ENCODE peak calls at places on chromosomes 3 and 15, in ten cellular contexts. V is cardiac muscle cell; A is CD4-positive, alpha-beta memory T cell; C is T-helper 17 cell; Y is IMR-90; O is sigmoid colon; S is A549; B is breast epithelium; I is Panc1; N is GM23248. F is an unnamed sample.

GRCh38 chr3:185176756-185177359 is 24.0 kb upstream of the C3orf70 start:
- DNase-seq in V (peak; percentile 59), A (no peak), C (no peak), Y (peak; percentile 40), O (no peak), S (peak; percentile 18), B (no peak), I (peak; percentile 27), N (peak; percentile 53), F (no peak)

GRCh38 chr15:42825599-42825998 is 88.7 kb upstream of the CDAN1 start:
- DNase-seq in V (no peak), A (no peak), C (no peak), Y (no peak), O (no peak), S (no peak), B (no peak), I (no peak), N (no peak), F (no peak)

GRCh38 chr3:23035927-23036640 is 167.0 kb upstream of the UBE2E2 start:
- DNase-seq in V (no peak), A (no peak), C (no peak), Y (no peak), O (peak; percentile 48), S (no peak), B (no peak), I (no peak), N (no peak), F (no peak)

GRCh38 chr3:141457624-141458236 is 29.1 kb upstream of the RASA2 start:
- DNase-seq in V (no peak), A (no peak), C (no peak), Y (peak; percentile 55), O (no peak), S (no peak), B (no peak), I (no peak), N (peak; percentile 52), F (no peak)

GRCh38 chr15:52228928-52229327 is 37.7 kb upstream of the GNB5 start:
- DNase-seq in V (no peak), A (no peak), C (no peak), Y (no peak), O (no peak), S (no peak), B (no peak), I (no peak), N (peak; percentile 13), F (peak; percentile 91)

GRCh38 chr15:66879968-66880367 is 177.9 kb downstream of the SMAD6 start:
- DNase-seq in V (no peak), A (no peak), C (no peak), Y (no peak), O (peak; percentile 30), S (no peak), B (no peak), I (no peak), N (peak; percentile 56), F (peak; percentile 33)

GRCh38 chr3:45486926-45487325 is 98.5 kb downstream of the LARS2 start:
- DNase-seq in V (no peak), A (no peak), C (no peak), Y (no peak), O (no peak), S (no peak), B (no peak), I (no peak), N (peak; percentile 63), F (no peak)

GRCh38 chr3:57706462-57706861 is 13.6 kb upstream of the DENND6A start:
- DNase-seq in V (peak; percentile 56), A (no peak), C (no peak), Y (peak; percentile 93), O (no peak), S (no peak), B (no peak), I (no peak), N (peak; percentile 95), F (no peak)

GRCh38 chr15:64583983-64584382 is 123.6 kb downstream of the ZNF609 start:
- DNase-seq in V (no peak), A (no peak), C (no peak), Y (no peak), O (no peak), S (no peak), B (no peak), I (no peak), N (no peak), F (no peak)

GRCh38 chr15:64583519-64583918 is 123.1 kb downstream of the ZNF609 start:
- DNase-seq in V (no peak), A (no peak), C (no peak), Y (no peak), O (no peak), S (no peak), B (no peak), I (no peak), N (no peak), F (no peak)

GRCh38 chr15:64581408-64581761 is 121.0 kb downstream of the ZNF609 start:
- DNase-seq in V (no peak), A (no peak), C (no peak), Y (no peak), O (no peak), S (no peak), B (no peak), I (no peak), N (no peak), F (no peak)

GRCh38 chr15:64580696-64581407 is 120.5 kb downstream of the ZNF609 start:
- DNase-seq in V (no peak), A (no peak), C (no peak), Y (no peak), O (no peak), S (no peak), B (no peak), I (no peak), N (no peak), F (no peak)

GRCh38 chr15:64582202-64582601 is 121.8 kb downstream of the ZNF609 start:
- DNase-seq in V (peak; percentile 57), A (no peak), C (no peak), Y (peak; percentile 42), O (no peak), S (no peak), B (no peak), I (no peak), N (peak; percentile 17), F (no peak)
- H3K9me3 ChIP-seq in V (no peaks in the 10 kb centered on the region), A (no peaks in the 10 kb centered on the region), C (no peaks in the 10 kb centered on the region), Y (peaks cover 13% of the 10 kb centered on the region), O (peaks cover 7% of the 10 kb centered on the region), S (peaks cover 32% of the 10 kb centered on the region), B (no peaks in the 10 kb centered on the region), I (no peaks in the 10 kb centered on the region), N (no peaks in the 10 kb centered on the region), F (peaks cover 15% of the 10 kb centered on the region)

GRCh38 chr15:25235391-25235790 is 203.4 kb downstream of the UBE3A start:
- DNase-seq in V (no peak), A (no peak), C (no peak), Y (no peak), O (no peak), S (no peak), B (no peak), I (no peak), N (no peak), F (peak; percentile 66)

GRCh38 chr15:25236861-25237155 is 202.0 kb downstream of the UBE3A start:
- DNase-seq in V (no peak), A (no peak), C (no peak), Y (no peak), O (peak; percentile 58), S (no peak), B (no peak), I (no peak), N (no peak), F (no peak)

GRCh38 chr15:25236143-25236860 is 202.5 kb downstream of the UBE3A start:
- DNase-seq in V (no peak), A (no peak), C (no peak), Y (no peak), O (peak; percentile 30), S (no peak), B (no peak), I (no peak), N (no peak), F (peak; percentile 48)

GRCh38 chr15:25234831-25235230 is 204.0 kb downstream of the UBE3A start:
- DNase-seq in V (no peak), A (no peak), C (no peak), Y (no peak), O (no peak), S (no peak), B (no peak), I (no peak), N (no peak), F (no peak)

GRCh38 chr15:25233766-25234350 is 205.0 kb downstream of the UBE3A start:
- DNase-seq in V (no peak), A (no peak), C (no peak), Y (no peak), O (no peak), S (no peak), B (no peak), I (no peak), N (no peak), F (no peak)
- H3K9me3 ChIP-seq in V (no peaks in the 10 kb centered on the region), A (peaks cover 7% of the 10 kb centered on the region), C (no peaks in the 10 kb centered on the region), Y (peaks cover 73% of the 10 kb centered on the region), O (peaks cover 6% of the 10 kb centered on the region), S (no peaks in the 10 kb centered on the region), B (peaks cover 76% of the 10 kb centered on the region), I (no peaks in the 10 kb centered on the region), N (no peaks in the 10 kb centered on the region), F (no peaks in the 10 kb centered on the region)

GRCh38 chr3:43017593-43018195 is 38.6 kb downstream of the GASK1A start:
- DNase-seq in V (no peak), A (no peak), C (no peak), Y (no peak), O (no peak), S (no peak), B (no peak), I (no peak), N (no peak), F (no peak)
- H3K9me3 ChIP-seq in V (no peaks in the 10 kb centered on the region), A (peaks cover 32% of the 10 kb centered on the region), C (peaks cover 12% of the 10 kb centered on the region), Y (peaks cover 5% of the 10 kb centered on the region), O (no peaks in the 10 kb centered on the region), S (no peaks in the 10 kb centered on the region), B (no peaks in the 10 kb centered on the region), I (no peaks in the 10 kb centered on the region), N (no peaks in the 10 kb centered on the region), F (no peaks in the 10 kb centered on the region)

GRCh38 chr15:27847775-27848710 is 251.1 kb downstream of the OCA2 start:
- DNase-seq in V (no peak), A (no peak), C (no peak), Y (no peak), O (no peak), S (no peak), B (no peak), I (no peak), N (no peak), F (no peak)

GRCh38 chr15:27851811-27852210 is 247.3 kb downstream of the OCA2 start:
- DNase-seq in V (no peak), A (no peak), C (no peak), Y (no peak), O (no peak), S (no peak), B (no peak), I (no peak), N (no peak), F (no peak)

GRCh38 chr15:27846722-27847420 is 252.2 kb downstream of the OCA2 start:
- DNase-seq in V (no peak), A (no peak), C (no peak), Y (no peak), O (no peak), S (no peak), B (no peak), I (no peak), N (no peak), F (no peak)

GRCh38 chr15:27850961-27851636 is 248.0 kb downstream of the OCA2 start:
- DNase-seq in V (no peak), A (no peak), C (no peak), Y (no peak), O (no peak), S (no peak), B (no peak), I (no peak), N (peak; percentile 24), F (no peak)

DNA sequence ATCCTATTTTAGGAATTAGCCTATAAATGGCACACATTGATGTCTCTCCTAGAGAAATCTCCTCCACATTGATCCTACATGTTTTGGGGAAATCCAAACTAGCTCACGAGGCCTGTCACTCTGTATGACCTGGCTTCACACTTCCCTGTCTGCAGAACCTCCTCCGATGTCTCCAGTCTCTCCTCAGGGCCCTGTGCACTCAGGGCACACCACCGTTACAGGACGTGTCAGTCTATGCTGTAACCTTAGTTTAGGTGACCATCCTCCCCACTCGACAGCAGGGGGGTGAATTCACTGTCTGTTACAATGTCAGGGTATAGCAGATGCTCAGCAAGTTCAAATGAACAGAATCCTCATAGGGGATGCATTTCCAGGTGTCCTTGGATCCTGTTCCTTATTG is 249.1 kb downstream of the OCA2 start:
- DNase-seq in V (no peak), A (no peak), C (no peak), Y (no peak), O (no peak), S (no peak), B (no peak), I (no peak), N (no peak), F (no peak)
- H3K9me3 ChIP-seq in V (no peaks in the 10 kb centered on the region), A (no peaks in the 10 kb centered on the region), C (no peaks in the 10 kb centered on the region), Y (peaks cover 48% of the 10 kb centered on the region), O (peaks cover 7% of the 10 kb centered on the region), S (peaks cover 14% of the 10 kb centered on the region), B (no peaks in the 10 kb centered on the region), I (no peaks in the 10 kb centered on the region), N (no peaks in the 10 kb centered on the region), F (peaks cover 17% of the 10 kb centered on the region)